ENCODE peak calls at places on chromosome 1, in six cellular contexts. D, R, I, J, H and K are unnamed samples.

GRCh38 chr1:5009376-5010065 is 355.1 kb downstream of the AJAP1 start:
- DNase-seq in R (no peak), I (no peak), H (no peak), J (no peak), D (no peak), K (no peak)

GRCh38 chr1:24254783-24255182 is 64.4 kb upstream of the GRHL3 start:
- DNase-seq in H (no peak), J (no peak), D (no peak), R (no peak), I (no peak), K (no peak)

GRCh38 chr1:36323636-36324321 is at the start of gene EVA1B:
- DNase-seq in J (peak), H (peak), D (peak), I (peak), R (peak), K (peak)

GRCh38 chr1:98277111-98277510 is 356.3 kb upstream of the DPYD start:
- DNase-seq in R (no peak), D (no peak), H (peak), I (no peak), J (no peak), K (peak)

GRCh38 chr1:41533016-41533730 is 48.7 kb upstream of the EDN2 start:
- DNase-seq in I (no peak), R (no peak), J (no peak), D (no peak), H (no peak), K (no peak)

GRCh38 chr1:240487493-240487892 is 124.5 kb downstream of the GREM2 start:
- DNase-seq in I (no peak), J (no peak), H (no peak), R (no peak), D (no peak), K (no peak)

GRCh38 chr1:119506941-119507340 is at the start of gene HSD3B1:
- DNase-seq in D (no peak), J (no peak), I (no peak), R (no peak), H (no peak), K (no peak)

GRCh38 chr1:158686430-158687009 is at the start of gene SPTA1:
- DNase-seq in H (no peak), I (no peak), D (no peak), R (no peak), J (no peak), K (no peak)

GRCh38 chr1:3674100-3675094 is 22.1 kb downstream of the TP73 start:
- DNase-seq in H (no peak), J (no peak), D (no peak), I (no peak), R (no peak), K (peak)

GRCh38 chr1:6734579-6735397 is 33.2 kb upstream of the DNAJC11 start:
- DNase-seq in D (no peak), R (no peak), H (peak), J (no peak), I (no peak), K (no peak)

GRCh38 chr1:10771789-10772188 is 24.7 kb downstream of the CASZ1 start:
- DNase-seq in R (no peak), H (no peak), J (no peak), D (no peak), I (no peak), K (no peak)

GRCh38 chr1:29332204-29332603 is 95.9 kb downstream of the PTPRU start:
- DNase-seq in J (no peak), I (no peak), H (peak), D (peak), R (no peak), K (peak)

GRCh38 chr1:209808059-209808494 is 2.1 kb upstream of the IRF6 start:
- DNase-seq in J (no peak), I (peak), R (no peak), H (peak), D (no peak), K (peak)

GRCh38 chr1:1063945-1064831 is 9.9 kb downstream of the RNF223 start:
- DNase-seq in I (no peak), D (peak), R (peak), J (peak), H (peak), K (peak)

GRCh38 chr1:6998267-6998666 is 213.0 kb downstream of the CAMTA1 start:
- DNase-seq in R (no peak), I (no peak), D (no peak), J (no peak), H (no peak), K (peak)

GRCh38 chr1:161115132-161115711 is 2.6 kb downstream of the PFDN2 start:
- DNase-seq in R (no peak), J (no peak), H (peak), I (no peak), D (no peak), K (no peak)